ENCODE peak calls at places on chromosomes 7 and 10, in five cellular contexts. One of them, this sample, is unnamed.

GRCh38 chr7:105985250-105985649 is 22.2 kb downstream of the CDHR3 start:
- DNase-seq in RWPE1: no peak
- DNase-seq in heart left ventricle: no peak
- DNase-seq in IMR-90: no peak
- DNase-seq in epithelial cell of proximal tubule: no peak
- DNase-seq in this sample: no peak

GRCh38 chr7:65554-65953 is 126.8 kb upstream of the FAM20C start:
- DNase-seq in RWPE1: no peak
- DNase-seq in heart left ventricle: no peak
- DNase-seq in IMR-90: peak; percentile 70
- DNase-seq in epithelial cell of proximal tubule: no peak
- DNase-seq in this sample: no peak

GRCh38 chr10:110617455-110618162 is 26.5 kb upstream of the RBM20 start:
- DNase-seq in RWPE1: no peak
- DNase-seq in heart left ventricle: no peak
- DNase-seq in IMR-90: no peak
- DNase-seq in epithelial cell of proximal tubule: no peak
- DNase-seq in this sample: no peak

GRCh38 chr7:140308060-140308459 is 90.3 kb downstream of the SLC37A3 start:
- DNase-seq in RWPE1: no peak
- DNase-seq in heart left ventricle: no peak
- DNase-seq in IMR-90: no peak
- DNase-seq in epithelial cell of proximal tubule: no peak
- DNase-seq in this sample: no peak

GRCh38 chr7:30472771-30473392 is 5.7 kb downstream of the NOD1 start:
- DNase-seq in RWPE1: no peak
- DNase-seq in heart left ventricle: no peak
- DNase-seq in IMR-90: peak; percentile 70
- DNase-seq in epithelial cell of proximal tubule: no peak
- DNase-seq in this sample: no peak

GRCh38 chr10:100882681-100883321 is 30.0 kb upstream of the SLF2 start:
- DNase-seq in RWPE1: no peak
- DNase-seq in heart left ventricle: no peak
- DNase-seq in IMR-90: peak; percentile 87
- DNase-seq in epithelial cell of proximal tubule: no peak
- DNase-seq in this sample: no peak

GRCh38 chr10:110228066-110228465 is 20.7 kb downstream of the MXI1 start:
- DNase-seq in RWPE1: no peak
- DNase-seq in heart left ventricle: no peak
- DNase-seq in IMR-90: no peak
- DNase-seq in epithelial cell of proximal tubule: no peak
- DNase-seq in this sample: no peak

GRCh38 chr7:84047085-84047484 is 147.5 kb downstream of the SEMA3A start:
- DNase-seq in RWPE1: no peak
- DNase-seq in heart left ventricle: no peak
- DNase-seq in IMR-90: no peak
- DNase-seq in epithelial cell of proximal tubule: no peak
- DNase-seq in this sample: no peak

GRCh38 chr7:31373337-31374289 is 33.1 kb upstream of the NEUROD6 start:
- DNase-seq in RWPE1: peak; percentile 61
- DNase-seq in heart left ventricle: no peak
- DNase-seq in IMR-90: peak; percentile 34
- DNase-seq in epithelial cell of proximal tubule: peak; percentile 12
- DNase-seq in this sample: no peak

GRCh38 chr7:146690987-146691386 is 574.4 kb downstream of the CNTNAP2 start:
- DNase-seq in RWPE1: no peak
- DNase-seq in heart left ventricle: no peak
- DNase-seq in IMR-90: no peak
- DNase-seq in epithelial cell of proximal tubule: no peak
- DNase-seq in this sample: no peak

GRCh38 chr7:135177021-135177696 is 6.7 kb upstream of the CYREN start:
- DNase-seq in RWPE1: peak; percentile 76
- DNase-seq in heart left ventricle: no peak
- DNase-seq in IMR-90: no peak
- DNase-seq in epithelial cell of proximal tubule: no peak
- DNase-seq in this sample: no peak

GRCh38 chr10:116972136-116972535 is 32.9 kb downstream of the SHTN1 start:
- DNase-seq in RWPE1: no peak
- DNase-seq in heart left ventricle: no peak
- DNase-seq in IMR-90: no peak
- DNase-seq in epithelial cell of proximal tubule: no peak
- DNase-seq in this sample: no peak

GRCh38 chr10:65284495-65285041 is 1641.3 kb upstream of the LRRTM3 start:
- DNase-seq in RWPE1: no peak
- DNase-seq in heart left ventricle: no peak
- DNase-seq in IMR-90: no peak
- DNase-seq in epithelial cell of proximal tubule: no peak
- DNase-seq in this sample: no peak

GRCh38 chr10:117360016-117360415 is 15.2 kb downstream of the PDZD8 start:
- DNase-seq in RWPE1: peak; percentile 60
- DNase-seq in heart left ventricle: no peak
- DNase-seq in IMR-90: peak; percentile 47
- DNase-seq in epithelial cell of proximal tubule: no peak
- DNase-seq in this sample: no peak

GRCh38 chr10:64041989-64042490 is 520.8 kb downstream of the REEP3 start:
- DNase-seq in RWPE1: no peak
- DNase-seq in heart left ventricle: no peak
- DNase-seq in IMR-90: no peak
- DNase-seq in epithelial cell of proximal tubule: no peak
- DNase-seq in this sample: no peak

GRCh38 chr10:87541114-87541513 is 36.4 kb downstream of the MINPP1 start:
- DNase-seq in RWPE1: no peak
- DNase-seq in heart left ventricle: no peak
- DNase-seq in IMR-90: peak; percentile 76
- DNase-seq in epithelial cell of proximal tubule: no peak
- DNase-seq in this sample: no peak
- TF ChIP-seq CTCF in RWPE1: no peak
- TF ChIP-seq CTCF in heart left ventricle: no peak
- TF ChIP-seq CTCF in IMR-90: no peak
- TF ChIP-seq CTCF in epithelial cell of proximal tubule: no peak
- TF ChIP-seq CTCF in this sample: no peak

GRCh38 chr10:131946321-131946751 is 35.4 kb downstream of the BNIP3 start:
- DNase-seq in RWPE1: peak; percentile 85
- DNase-seq in heart left ventricle: no peak
- DNase-seq in IMR-90: peak; percentile 91
- DNase-seq in epithelial cell of proximal tubule: no peak
- DNase-seq in this sample: peak; percentile 61
- TF ChIP-seq CTCF in RWPE1: no peak
- TF ChIP-seq CTCF in heart left ventricle: no peak
- TF ChIP-seq CTCF in IMR-90: peak; percentile 12
- TF ChIP-seq CTCF in epithelial cell of proximal tubule: no peak
- TF ChIP-seq CTCF in this sample: no peak

DNA sequence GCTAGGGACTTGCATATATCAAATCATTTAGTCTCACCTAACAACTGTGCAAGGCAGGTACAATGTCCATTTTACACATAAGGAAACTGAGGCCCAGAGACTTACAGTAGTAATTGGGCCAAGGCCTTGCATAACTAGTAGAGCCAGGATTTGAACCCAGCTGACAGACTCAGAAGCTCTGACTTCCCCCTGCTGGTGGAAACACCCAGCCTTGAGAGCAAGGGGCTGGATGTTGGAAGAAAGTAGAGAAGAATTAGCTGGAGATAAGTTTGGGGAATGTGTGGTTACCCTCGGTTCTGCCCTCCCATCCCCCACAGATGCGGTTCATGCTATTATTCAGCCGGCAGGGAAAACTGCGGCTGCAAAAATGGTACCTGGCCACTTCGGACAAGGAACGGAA is 2.0 kb downstream of the AP1S1 start:
- DNase-seq in RWPE1: no peak
- DNase-seq in heart left ventricle: no peak
- DNase-seq in IMR-90: no peak
- DNase-seq in epithelial cell of proximal tubule: no peak
- DNase-seq in this sample: no peak
- TF ChIP-seq CTCF in RWPE1: no peak
- TF ChIP-seq CTCF in heart left ventricle: no peak
- TF ChIP-seq CTCF in IMR-90: peak; percentile 21
- TF ChIP-seq CTCF in epithelial cell of proximal tubule: peak; percentile 44
- TF ChIP-seq CTCF in this sample: no peak

GRCh38 chr10:76317078-76317477 is 885.7 kb downstream of the LRMDA start:
- DNase-seq in RWPE1: no peak
- DNase-seq in heart left ventricle: no peak
- DNase-seq in IMR-90: no peak
- DNase-seq in epithelial cell of proximal tubule: no peak
- DNase-seq in this sample: no peak

GRCh38 chr10:76311752-76312699 is 880.6 kb downstream of the LRMDA start:
- DNase-seq in RWPE1: peak; percentile 52
- DNase-seq in heart left ventricle: no peak
- DNase-seq in IMR-90: no peak
- DNase-seq in epithelial cell of proximal tubule: no peak
- DNase-seq in this sample: no peak

GRCh38 chr10:76316234-76316633 is 884.8 kb downstream of the LRMDA start:
- DNase-seq in RWPE1: no peak
- DNase-seq in heart left ventricle: no peak
- DNase-seq in IMR-90: no peak
- DNase-seq in epithelial cell of proximal tubule: no peak
- DNase-seq in this sample: no peak

GRCh38 chr10:76318171-76318570 is 886.7 kb downstream of the LRMDA start:
- DNase-seq in RWPE1: no peak
- DNase-seq in heart left ventricle: no peak
- DNase-seq in IMR-90: no peak
- DNase-seq in epithelial cell of proximal tubule: no peak
- DNase-seq in this sample: no peak

GRCh38 chr10:76315240-76315639 is 883.8 kb downstream of the LRMDA start:
- DNase-seq in RWPE1: no peak
- DNase-seq in heart left ventricle: no peak
- DNase-seq in IMR-90: no peak
- DNase-seq in epithelial cell of proximal tubule: no peak
- DNase-seq in this sample: no peak
- TF ChIP-seq CTCF in RWPE1: no peak
- TF ChIP-seq CTCF in heart left ventricle: no peak
- TF ChIP-seq CTCF in IMR-90: no peak
- TF ChIP-seq CTCF in epithelial cell of proximal tubule: no peak
- TF ChIP-seq CTCF in this sample: no peak

DNA sequence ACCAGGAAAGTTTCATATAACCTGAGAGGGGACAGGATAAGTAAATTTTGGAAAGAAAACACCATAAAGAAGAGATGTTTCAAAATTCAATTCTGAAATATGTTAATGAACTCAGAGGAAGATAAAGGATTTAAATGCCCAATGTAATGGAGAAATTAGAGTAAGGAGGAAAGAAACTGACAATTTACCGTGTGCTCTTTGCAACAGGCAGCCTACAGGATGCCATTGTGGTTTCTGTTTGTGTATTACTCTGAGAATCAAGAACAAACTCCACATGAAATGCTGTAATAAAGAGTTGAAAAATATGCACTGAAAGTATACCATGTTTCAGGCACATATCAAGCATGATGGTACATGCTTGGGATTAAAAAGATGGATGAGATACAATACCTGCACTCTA is 44.8 kb upstream of the GLCCI1 start:
- DNase-seq in RWPE1: no peak
- DNase-seq in heart left ventricle: no peak
- DNase-seq in IMR-90: no peak
- DNase-seq in epithelial cell of proximal tubule: no peak
- DNase-seq in this sample: no peak
- TF ChIP-seq CTCF in RWPE1: no peak
- TF ChIP-seq CTCF in heart left ventricle: no peak
- TF ChIP-seq CTCF in IMR-90: no peak
- TF ChIP-seq CTCF in epithelial cell of proximal tubule: no peak
- TF ChIP-seq CTCF in this sample: no peak

GRCh38 chr7:6430974-6431373 is 16.8 kb downstream of the DAGLB start:
- DNase-seq in RWPE1: no peak
- DNase-seq in heart left ventricle: no peak
- DNase-seq in IMR-90: no peak
- DNase-seq in epithelial cell of proximal tubule: no peak
- DNase-seq in this sample: no peak

GRCh38 chr7:6432786-6433185 is 15.0 kb downstream of the DAGLB start:
- DNase-seq in RWPE1: no peak
- DNase-seq in heart left ventricle: no peak
- DNase-seq in IMR-90: no peak
- DNase-seq in epithelial cell of proximal tubule: no peak
- DNase-seq in this sample: no peak

GRCh38 chr7:6433814-6434630 is 13.7 kb downstream of the DAGLB start:
- DNase-seq in RWPE1: no peak
- DNase-seq in heart left ventricle: no peak
- DNase-seq in IMR-90: no peak
- DNase-seq in epithelial cell of proximal tubule: no peak
- DNase-seq in this sample: no peak

GRCh38 chr7:6425948-6426347 is 21.8 kb downstream of the DAGLB start:
- DNase-seq in RWPE1: no peak
- DNase-seq in heart left ventricle: no peak
- DNase-seq in IMR-90: no peak
- DNase-seq in epithelial cell of proximal tubule: no peak
- DNase-seq in this sample: no peak

DNA sequence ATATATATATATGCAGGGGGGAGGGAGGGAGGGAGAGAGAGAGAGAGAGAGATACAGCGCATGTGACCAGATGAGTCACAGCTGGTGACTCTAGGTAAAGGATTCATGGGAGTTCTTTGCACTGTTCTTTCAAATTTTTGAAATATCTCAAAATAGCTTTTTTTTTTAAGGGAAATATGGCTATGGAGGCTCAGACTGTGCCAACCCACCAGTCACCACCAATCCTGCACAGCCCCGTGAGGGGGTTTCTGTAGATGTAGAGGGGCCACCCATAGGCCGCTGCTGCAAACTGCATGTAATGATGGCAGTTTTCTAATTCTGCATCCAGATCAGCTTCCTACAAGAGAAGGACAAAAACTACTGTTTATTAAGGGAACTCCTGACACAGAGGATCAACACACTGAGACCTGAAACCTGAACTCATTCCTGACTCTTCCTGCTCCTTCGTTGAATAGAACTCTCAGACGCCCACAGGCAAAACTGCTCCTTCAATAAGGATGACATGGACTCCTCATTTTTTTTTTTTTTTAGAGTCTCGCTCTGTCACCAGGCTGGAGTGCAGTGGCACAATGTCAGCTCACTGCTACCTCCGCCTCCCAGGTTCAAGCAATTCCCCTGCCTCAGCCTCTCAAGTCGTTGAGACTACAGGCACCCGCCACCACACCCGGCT is 17.3 kb downstream of the DAGLB start:
- DNase-seq in RWPE1: no peak
- DNase-seq in heart left ventricle: no peak
- DNase-seq in IMR-90: peak; percentile 80
- DNase-seq in epithelial cell of proximal tubule: no peak
- DNase-seq in this sample: no peak
- TF ChIP-seq CTCF in RWPE1: no peak
- TF ChIP-seq CTCF in heart left ventricle: no peak
- TF ChIP-seq CTCF in IMR-90: peak; percentile 17
- TF ChIP-seq CTCF in epithelial cell of proximal tubule: peak; percentile 28
- TF ChIP-seq CTCF in this sample: peak; percentile 7

DNA sequence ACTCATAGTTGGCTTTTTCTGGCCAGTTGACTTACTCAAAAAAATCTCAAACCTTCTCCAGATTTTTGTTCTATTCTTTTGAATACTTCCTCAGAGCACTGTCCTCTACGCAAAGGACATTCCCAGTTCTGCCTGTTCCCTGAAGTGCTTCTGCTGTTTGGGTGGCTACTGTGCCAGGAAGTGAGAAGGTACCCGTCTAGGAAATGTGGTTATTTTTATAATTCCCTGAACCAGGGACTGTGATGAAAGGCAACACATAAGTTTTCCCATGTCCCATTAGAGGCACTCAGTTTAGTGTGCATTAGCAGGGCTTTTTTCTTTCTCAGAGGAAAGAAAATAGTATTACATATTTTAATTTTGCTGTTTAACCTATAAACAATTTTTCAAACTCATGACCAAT is 370.3 kb downstream of the PHTF2 start:
- DNase-seq in RWPE1: no peak
- DNase-seq in heart left ventricle: no peak
- DNase-seq in IMR-90: no peak
- DNase-seq in epithelial cell of proximal tubule: no peak
- DNase-seq in this sample: no peak
- TF ChIP-seq CTCF in RWPE1: no peak
- TF ChIP-seq CTCF in heart left ventricle: no peak
- TF ChIP-seq CTCF in IMR-90: no peak
- TF ChIP-seq CTCF in epithelial cell of proximal tubule: no peak
- TF ChIP-seq CTCF in this sample: no peak

GRCh38 chr10:4315529-4315928 is 510.5 kb upstream of the AKR1E2 start:
- DNase-seq in RWPE1: no peak
- DNase-seq in heart left ventricle: peak; percentile 44
- DNase-seq in IMR-90: peak; percentile 65
- DNase-seq in epithelial cell of proximal tubule: no peak
- DNase-seq in this sample: peak; percentile 8
- TF ChIP-seq CTCF in RWPE1: no peak
- TF ChIP-seq CTCF in heart left ventricle: no peak
- TF ChIP-seq CTCF in IMR-90: no peak
- TF ChIP-seq CTCF in epithelial cell of proximal tubule: no peak
- TF ChIP-seq CTCF in this sample: no peak

This sample was measured in AG09319.